ENCODE peak calls at places on chromosomes 12 and 14, in five cellular contexts. V, G, I, Z and J are unnamed samples.

GRCh38 chr14:37655418-37655817 is 60.0 kb downstream of the TTC6 start:
- DNase-seq in V (peak; percentile 39), I (no peak), G (no peak), Z (no peak), J (no peak)

GRCh38 chr14:56400426-56400825 is 179.2 kb upstream of the TMEM260 start:
- DNase-seq in G (no peak), Z (no peak), I (no peak), V (peak; percentile 66), J (no peak)

GRCh38 chr12:115941362-115941761 is 336.1 kb downstream of the MED13L start:
- DNase-seq in G (no peak), Z (no peak), I (no peak), V (peak; percentile 29), J (no peak)

GRCh38 chr12:77816196-77816595 is 14.5 kb upstream of the NAV3 start:
- DNase-seq in Z (no peak), G (no peak), V (no peak), I (no peak), J (no peak)

GRCh38 chr12:108267449-108267848 is 71.7 kb downstream of the CMKLR1 start:
- DNase-seq in I (no peak), V (no peak), G (no peak), Z (no peak), J (no peak)

GRCh38 chr12:132603240-132604107 is 6.9 kb downstream of the LRCOL1 start:
- DNase-seq in Z (no peak), I (no peak), G (no peak), V (no peak), J (no peak)

GRCh38 chr12:12442548-12443071 is 85.7 kb downstream of the BORCS5 start:
- DNase-seq in V (peak; percentile 73), I (no peak), G (no peak), Z (no peak), J (no peak)

GRCh38 chr12:12273291-12273957 is 6.6 kb upstream of the LRP6 start:
- DNase-seq in Z (no peak), V (no peak), G (no peak), I (no peak), J (no peak)

GRCh38 chr12:92558806-92559205 is 144.0 kb upstream of the PLEKHG7 start:
- DNase-seq in G (no peak), V (peak; percentile 54), I (no peak), Z (no peak), J (no peak)

GRCh38 chr14:70045296-70045695 is 143.5 kb downstream of the SLC8A3 start:
- DNase-seq in Z (no peak), V (peak; percentile 41), G (no peak), I (no peak), J (no peak)

GRCh38 chr14:101475468-101476257 is 85.6 kb upstream of the DIO3 start:
- DNase-seq in V (peak; percentile 82), I (no peak), Z (no peak), G (no peak), J (no peak)

GRCh38 chr12:123404581-123404980 is 20.6 kb downstream of the KMT5A start:
- DNase-seq in G (no peak), I (no peak), V (no peak), Z (no peak), J (no peak)

GRCh38 chr12:52319097-52319496 is 2.1 kb downstream of the KRT83 start:
- DNase-seq in Z (no peak), G (no peak), V (no peak), I (no peak), J (no peak)

GRCh38 chr14:50001146-50001998 is 108.5 kb downstream of the ARF6 start:
- DNase-seq in Z (no peak), V (peak; percentile 92), G (no peak), I (no peak), J (no peak)

GRCh38 chr14:69685716-69686115 is 74.3 kb downstream of the SUSD6 start:
- DNase-seq in Z (peak; percentile 8), I (no peak), G (no peak), V (peak; percentile 75), J (peak; percentile 86)

GRCh38 chr14:55107766-55108554 is 21.1 kb upstream of the LGALS3 start:
- DNase-seq in V (peak; percentile 91), G (no peak), Z (no peak), I (no peak), J (peak; percentile 69)

GRCh38 chr12:55019784-55020183 is at the start of gene NEUROD4:
- DNase-seq in I (peak; percentile 75), G (no peak), V (peak; percentile 57), Z (no peak), J (peak; percentile 29)

GRCh38 chr12:59149995-59150642 is 229.8 kb upstream of the LRIG3 start:
- DNase-seq in G (peak; percentile 2), Z (no peak), I (no peak), V (peak; percentile 86), J (no peak)